ENCODE peak calls at places on chromosomes 2 and 18, in four cellular contexts. G is WTC11, M is HepG2, W is K562. O is an unnamed sample.

GRCh38 chr2:29487967-29488550 is 372.8 kb downstream of the CLIP4 start:
- DNase-seq in G (no peak), M (no peak), W (no peak), O (no peak)

GRCh38 chr2:176527141-176527901 is 258.1 kb downstream of the MTX2 start:
- DNase-seq in G (no peak), M (no peak), W (no peak), O (no peak)

GRCh38 chr2:239671471-239671870 is 270.7 kb upstream of the HDAC4 start:
- DNase-seq in G (no peak), M (no peak), W (no peak), O (no peak)

GRCh38 chr18:75158465-75159237 is 50.3 kb downstream of the PTGR3 start:
- DNase-seq in G (no peak), M (no peak), W (no peak), O (no peak)

GRCh38 chr2:55948176-55948921 is 24.8 kb upstream of the EFEMP1 start:
- DNase-seq in G (no peak), M (no peak), W (no peak), O (no peak)

GRCh38 chr2:166632616-166633015 is 138.6 kb upstream of the SCN7A start:
- DNase-seq in G (no peak), M (no peak), W (no peak), O (no peak)

GRCh38 chr2:221051162-221051561 is 520.9 kb downstream of the EPHA4 start:
- DNase-seq in G (no peak), M (no peak), W (no peak), O (no peak)

GRCh38 chr2:160085662-160086061 is 23.2 kb upstream of the PLA2R1 start:
- DNase-seq in G (no peak), M (no peak), W (peak), O (no peak)

GRCh38 chr2:75600418-75601088 is 39.8 kb upstream of the EVA1A start:
- DNase-seq in G (no peak), M (no peak), W (no peak), O (no peak)

GRCh38 chr18:48399303-48400075 is 9.7 kb downstream of the ZBTB7C start:
- DNase-seq in G (no peak), M (no peak), W (no peak), O (no peak)

GRCh38 chr2:158121252-158121651 is 19.6 kb downstream of the UPP2 start:
- DNase-seq in G (no peak), M (no peak), W (no peak), O (no peak)

GRCh38 chr18:74546751-74547530 is 12.6 kb downstream of the CNDP1 start:
- DNase-seq in G (no peak), M (no peak), W (no peak), O (no peak)

GRCh38 chr2:25991965-25992364 is 9.7 kb upstream of the KIF3C start:
- DNase-seq in G (no peak), M (no peak), W (peak), O (no peak)

GRCh38 chr2:96265349-96265839 is 403 bp downstream of the TMEM127 start:
- DNase-seq in G (peak), M (peak), W (peak), O (peak)

GRCh38 chr18:11511434-11512095 is 97.8 kb upstream of the SLC35G4 start:
- DNase-seq in G (no peak), M (no peak), W (no peak), O (no peak)

GRCh38 chr2:232610081-232610480 is 23.3 kb upstream of the EFHD1 start:
- DNase-seq in G (no peak), M (no peak), W (no peak), O (no peak)

GRCh38 chr2:199704358-199705238 is 146.4 kb downstream of the FTCDNL1 start:
- DNase-seq in G (peak), M (peak), W (peak), O (peak)

GRCh38 chr2:172168917-172169346 is 66.2 kb upstream of the DLX2 start:
- DNase-seq in G (no peak), M (no peak), W (no peak), O (no peak)

GRCh38 chr2:149573760-149574159 is 13.8 kb downstream of the MMADHC start:
- DNase-seq in G (no peak), M (no peak), W (no peak), O (no peak)

GRCh38 chr2:9462872-9463697 is 11.3 kb upstream of the IAH1 start:
- DNase-seq in G (no peak), M (no peak), W (no peak), O (no peak)

GRCh38 chr2:152036611-152037469 is 62.0 kb downstream of the CACNB4 start:
- DNase-seq in G (peak), M (peak), W (peak), O (peak)

GRCh38 chr2:67865871-67866386 is 196.9 kb downstream of the C1D start:
- DNase-seq in G (peak), M (no peak), W (no peak), O (no peak)

GRCh38 chr2:75002007-75002406 is 43.6 kb downstream of the POLE4 start:
- DNase-seq in G (no peak), M (peak), W (no peak), O (no peak)

GRCh38 chr2:134252092-134252775 is 1.6 kb upstream of the MGAT5 start:
- DNase-seq in G (no peak), M (no peak), W (no peak), O (no peak)

GRCh38 chr2:175478369-175478768 is 296.9 kb upstream of the ATP5MC3 start:
- DNase-seq in G (no peak), M (no peak), W (no peak), O (no peak)

DNA sequence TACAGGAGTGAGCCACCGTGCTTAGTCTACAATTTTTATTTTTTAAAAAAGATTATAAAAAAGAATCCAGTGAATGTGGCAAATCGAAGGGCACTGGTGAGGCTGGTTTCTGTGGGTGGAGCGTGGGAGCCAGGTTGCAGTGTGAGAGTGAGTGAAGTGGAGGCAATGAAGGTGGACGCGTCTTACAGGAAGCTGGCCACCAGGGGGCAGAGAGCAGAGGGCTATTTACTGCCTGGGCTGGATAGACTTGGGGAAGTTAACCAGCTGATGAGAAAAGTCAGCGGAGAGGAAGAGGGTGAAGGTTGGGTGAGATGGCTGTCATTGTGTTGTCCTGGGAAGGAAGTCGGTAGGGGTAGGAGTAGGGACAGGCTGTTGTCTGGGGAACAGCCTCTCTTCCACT is 6.8 kb downstream of the SCTR start:
- DNase-seq in G (peak), M (peak), W (peak), O (peak)
- TF ChIP-seq ELF4 in G (no peak), M (no peak), W (no peak), O (no peak)

DNA sequence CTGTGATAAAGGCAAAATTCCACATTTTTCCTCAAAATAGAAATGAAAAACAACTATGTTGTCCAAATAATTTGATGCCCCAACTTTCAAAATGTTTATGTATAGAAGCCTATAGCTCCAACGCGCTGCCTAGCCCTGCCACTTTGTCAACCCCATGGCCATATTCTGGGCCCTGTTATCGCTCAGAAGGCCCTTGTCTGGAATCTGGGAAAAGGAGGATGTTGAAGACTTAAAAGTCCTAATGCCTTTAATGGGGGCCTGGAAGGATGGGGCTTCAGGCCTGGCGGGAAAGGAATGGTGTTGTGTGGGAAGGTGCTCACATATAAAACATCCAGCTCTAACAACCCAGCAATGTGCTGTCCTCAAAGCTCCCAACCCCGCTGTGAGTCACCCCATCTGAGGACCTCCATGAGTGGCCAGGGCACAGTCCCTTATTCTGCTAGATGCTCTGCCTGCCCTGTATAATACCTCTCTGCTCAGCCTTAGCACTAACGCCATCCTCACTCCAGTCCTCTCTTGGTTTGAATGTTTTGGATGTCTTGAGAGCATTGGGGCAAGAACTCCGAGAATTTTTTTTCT is 86.0 kb downstream of the ACSL3 start:
- DNase-seq in G (no peak), M (no peak), W (peak), O (no peak)
- TF ChIP-seq ELF4 in G (no peak), M (no peak), W (no peak), O (no peak)

DNA sequence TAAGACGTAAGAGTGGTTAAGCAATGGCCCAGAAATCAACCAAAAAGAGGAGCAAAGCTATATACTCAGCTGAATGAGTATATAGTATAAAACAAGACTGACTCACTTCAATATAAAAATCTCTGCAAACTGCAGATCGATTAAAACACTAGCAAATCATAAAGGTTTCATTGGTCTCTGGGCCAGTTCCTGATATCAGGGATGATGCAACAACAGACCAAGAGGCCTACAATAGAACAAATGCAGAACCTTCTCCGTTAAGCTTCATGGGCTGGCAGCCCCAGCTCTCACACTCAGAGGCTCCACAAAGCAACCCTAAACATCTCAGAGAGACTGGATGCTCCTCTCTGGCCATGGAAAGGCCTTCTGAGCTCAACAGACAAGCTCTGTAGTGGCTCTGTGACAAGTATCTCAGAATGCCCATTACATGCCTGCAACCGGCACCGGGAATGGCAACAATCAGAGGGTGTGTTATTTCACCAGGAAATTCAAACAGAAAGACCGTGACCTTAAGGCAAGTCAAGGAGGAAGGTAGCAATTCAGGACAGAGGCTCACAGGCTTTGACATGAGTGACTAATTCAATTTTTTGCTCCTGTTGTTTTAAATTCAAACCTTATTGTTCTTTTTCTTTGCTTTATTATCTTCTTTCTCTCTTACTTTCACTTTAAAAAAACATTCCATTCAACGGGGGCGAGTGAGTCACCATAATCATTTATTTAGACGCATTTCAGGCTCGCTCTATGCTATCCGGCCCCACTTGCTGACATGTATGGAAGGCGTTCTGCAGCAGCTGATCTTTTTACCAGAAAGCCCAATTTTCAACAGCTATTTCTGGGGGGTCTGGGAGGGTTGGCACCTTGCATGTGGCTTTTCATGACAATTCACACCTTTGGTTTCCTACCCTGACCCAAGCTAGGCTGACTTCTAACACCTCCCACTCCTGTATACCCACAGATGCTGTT is 15.1 kb downstream of the CYRIA start:
- DNase-seq in G (no peak), M (no peak), W (no peak), O (no peak)
- TF ChIP-seq ELF4 in G (no peak), M (no peak), W (no peak), O (no peak)

DNA sequence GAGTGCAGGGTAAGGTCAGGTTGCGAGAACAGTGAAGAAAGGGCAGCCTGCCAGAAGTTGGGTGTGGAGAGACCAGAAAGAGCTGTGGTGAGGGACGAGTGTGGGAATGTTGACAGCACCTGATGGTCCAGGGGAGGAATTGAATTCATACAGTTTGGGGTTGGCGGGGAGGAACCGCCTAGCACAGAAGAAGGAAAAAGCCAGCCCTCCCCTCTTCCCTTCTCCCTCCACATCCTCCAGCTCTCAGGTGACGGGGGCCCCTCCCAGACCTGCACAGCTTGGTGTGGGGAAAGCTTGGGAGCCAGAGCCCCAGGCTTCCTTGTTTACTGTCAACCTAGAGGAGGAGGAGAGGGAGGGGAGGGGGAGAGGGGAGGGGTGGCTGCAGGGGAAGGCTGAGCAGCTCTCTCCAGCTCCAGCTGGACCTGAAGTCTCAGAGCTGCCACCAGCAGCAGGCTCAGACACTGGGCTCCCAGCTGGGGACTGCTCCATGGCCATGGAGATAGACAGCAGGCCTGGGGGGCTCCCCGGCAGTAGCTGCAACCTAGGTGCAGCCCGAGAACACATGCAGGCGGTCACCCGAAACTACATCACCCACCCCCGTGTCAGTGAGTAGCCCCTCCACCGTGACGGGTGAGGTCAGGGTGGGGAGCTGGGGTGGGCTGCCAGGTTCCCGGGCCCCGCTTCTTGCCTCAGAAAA is at the start of gene ATP6V1B1:
- DNase-seq in G (peak), M (peak), W (no peak), O (no peak)
- TF ChIP-seq ELF4 in G (no peak), M (no peak), W (no peak), O (no peak)

GRCh38 chr2:113167115-113167932 is 6.4 kb upstream of the PSD4 start:
- DNase-seq in G (no peak), M (peak), W (no peak), O (peak)
- TF ChIP-seq ELF4 in G (no peak), M (peak), W (no peak), O (no peak)

DNA sequence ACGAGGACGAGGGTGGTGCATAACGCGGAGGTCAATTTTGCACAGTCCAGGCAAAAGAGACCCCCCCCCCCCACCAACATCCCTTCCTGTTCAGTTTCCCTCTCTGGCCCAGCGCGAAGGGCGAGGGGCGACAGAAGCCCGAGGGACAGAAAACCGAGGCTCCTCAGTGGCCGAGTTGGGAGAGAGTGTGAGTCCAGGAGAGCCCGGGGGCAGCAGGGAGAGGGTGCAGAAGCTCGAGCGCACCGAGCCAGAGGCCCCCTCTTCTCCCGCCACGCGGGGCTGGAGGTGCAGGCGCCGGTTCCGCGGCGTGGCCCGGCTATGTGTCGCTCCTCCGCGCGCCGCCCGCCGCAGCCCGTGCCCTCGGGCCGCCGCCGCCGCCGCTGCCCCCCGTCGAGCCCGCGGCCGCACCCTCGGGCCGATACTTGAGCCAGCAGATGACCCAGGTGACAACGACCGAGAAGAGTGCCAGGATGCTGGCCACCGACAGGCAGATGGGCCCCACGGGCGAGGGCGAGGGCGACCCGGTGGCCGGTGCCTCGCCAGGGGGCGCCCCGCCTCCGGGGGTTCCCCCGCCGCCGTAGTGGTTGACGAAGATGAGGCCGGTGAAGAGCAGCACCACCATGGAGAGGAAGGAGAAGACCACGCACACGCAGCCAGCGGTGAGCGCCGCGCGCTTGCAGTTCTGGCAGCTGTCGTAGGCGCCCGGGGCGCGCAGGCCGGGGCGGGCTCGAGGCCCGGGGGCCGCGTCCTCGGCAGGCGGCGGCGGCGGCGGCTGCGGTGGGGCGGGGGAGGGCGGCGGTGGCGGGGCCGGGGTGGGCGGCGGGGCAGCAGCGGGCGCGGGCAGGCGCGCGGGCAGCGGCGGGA is 20.1 kb upstream of the PAX3 start:
- DNase-seq in G (peak), M (no peak), W (no peak), O (peak)
- TF ChIP-seq ELF4 in G (no peak), M (no peak), W (no peak), O (no peak)

GRCh38 chr2:161415041-161415440 is 1.1 kb upstream of the TBR1 start:
- DNase-seq in G (peak), M (no peak), W (no peak), O (no peak)
- TF ChIP-seq ELF4 in G (no peak), M (no peak), W (no peak), O (no peak)

O was measured in HEK293T.